ENCODE peak calls at places on chromosomes 4 and X, in seven cellular contexts. I is cardiac fibroblast; M is upper lobe of right lung; P is SK-N-SH; C is CD8-positive, alpha-beta memory T cell; L is left lung; D is GM12865. Z is an unnamed sample.

GRCh38 chr4:112321768-112322684 is 24.9 kb downstream of the ALPK1 start:
- DNase-seq in I (peak), M (no peak), P (peak), C (peak), L (peak), D (peak), Z (peak)

GRCh38 chr4:85701881-85702321 is 227.0 kb downstream of the ARHGAP24 start:
- DNase-seq in I (no peak), M (no peak), P (no peak), C (no peak), L (no peak), D (peak), Z (no peak)

GRCh38 chr4:726235-726787 is 20.7 kb downstream of the PCGF3 start:
- DNase-seq in I (peak), M (no peak), P (no peak), C (no peak), L (no peak), D (no peak), Z (no peak)

GRCh38 chr4:18103876-18104275 is 82.3 kb upstream of the LCORL start:
- DNase-seq in I (no peak), M (no peak), P (no peak), C (no peak), L (no peak), D (no peak), Z (no peak)

GRCh38 chr4:70829492-70829891 is 10.2 kb downstream of the GRSF1 start:
- DNase-seq in I (no peak), M (no peak), P (no peak), C (no peak), L (no peak), D (no peak), Z (no peak)

GRCh38 chr4:73343432-73343831 is 60.7 kb upstream of the ALB start:
- DNase-seq in I (no peak), M (no peak), P (no peak), C (no peak), L (no peak), D (no peak), Z (peak)

GRCh38 chr4:97252615-97253154 is 890.6 kb downstream of the STPG2 start:
- DNase-seq in I (no peak), M (no peak), P (no peak), C (no peak), L (no peak), D (no peak), Z (no peak)

GRCh38 chr4:186759990-186760389 is 36.3 kb upstream of the FAT1 start:
- DNase-seq in I (no peak), M (no peak), P (no peak), C (no peak), L (no peak), D (no peak), Z (no peak)

GRCh38 chr4:99859618-99860017 is 34.6 kb downstream of the LAMTOR3 start:
- DNase-seq in I (no peak), M (no peak), P (no peak), C (no peak), L (no peak), D (peak), Z (no peak)

GRCh38 chr4:110527156-110527555 is 51.2 kb downstream of the ENPEP start:
- DNase-seq in I (no peak), M (no peak), P (no peak), C (no peak), L (no peak), D (no peak), Z (no peak)

GRCh38 chr4:82744284-82744963 is 54.2 kb downstream of the SCD5 start:
- DNase-seq in I (no peak), M (no peak), P (no peak), C (no peak), L (peak), D (no peak), Z (no peak)

GRCh38 chr4:8188743-8189550 is 10.1 kb upstream of the SH3TC1 start:
- DNase-seq in I (peak), M (peak), P (no peak), C (no peak), L (peak), D (no peak), Z (no peak)

GRCh38 chr4:54228563-54229501 is at the start of gene PDGFRA:
- DNase-seq in I (peak), M (no peak), P (peak), C (no peak), L (peak), D (no peak), Z (no peak)

GRCh38 chr4:99817310-99817885 is 771 bp downstream of the DAPP1 start:
- DNase-seq in I (no peak), M (no peak), P (no peak), C (no peak), L (no peak), D (peak), Z (no peak)

GRCh38 chrX:103373581-103373980 is 2.8 kb upstream of the BEX3 start:
- DNase-seq in I (no peak), M (no peak), P (no peak), C (no peak), L (no peak), D (no peak), Z (no peak)

GRCh38 chrX:103378990-103379389 is 2.7 kb downstream of the BEX3 start:
- DNase-seq in I (no peak), M (no peak), P (no peak), C (no peak), L (no peak), D (no peak), Z (no peak)

GRCh38 chrX:103376979-103377324 is 614 bp downstream of the BEX3 start:
- DNase-seq in I (peak), M (no peak), P (peak), C (no peak), L (no peak), D (peak), Z (no peak)

GRCh38 chrX:103372886-103373285 is 3.5 kb upstream of the BEX3 start:
- DNase-seq in I (no peak), M (no peak), P (no peak), C (no peak), L (no peak), D (no peak), Z (no peak)

DNA sequence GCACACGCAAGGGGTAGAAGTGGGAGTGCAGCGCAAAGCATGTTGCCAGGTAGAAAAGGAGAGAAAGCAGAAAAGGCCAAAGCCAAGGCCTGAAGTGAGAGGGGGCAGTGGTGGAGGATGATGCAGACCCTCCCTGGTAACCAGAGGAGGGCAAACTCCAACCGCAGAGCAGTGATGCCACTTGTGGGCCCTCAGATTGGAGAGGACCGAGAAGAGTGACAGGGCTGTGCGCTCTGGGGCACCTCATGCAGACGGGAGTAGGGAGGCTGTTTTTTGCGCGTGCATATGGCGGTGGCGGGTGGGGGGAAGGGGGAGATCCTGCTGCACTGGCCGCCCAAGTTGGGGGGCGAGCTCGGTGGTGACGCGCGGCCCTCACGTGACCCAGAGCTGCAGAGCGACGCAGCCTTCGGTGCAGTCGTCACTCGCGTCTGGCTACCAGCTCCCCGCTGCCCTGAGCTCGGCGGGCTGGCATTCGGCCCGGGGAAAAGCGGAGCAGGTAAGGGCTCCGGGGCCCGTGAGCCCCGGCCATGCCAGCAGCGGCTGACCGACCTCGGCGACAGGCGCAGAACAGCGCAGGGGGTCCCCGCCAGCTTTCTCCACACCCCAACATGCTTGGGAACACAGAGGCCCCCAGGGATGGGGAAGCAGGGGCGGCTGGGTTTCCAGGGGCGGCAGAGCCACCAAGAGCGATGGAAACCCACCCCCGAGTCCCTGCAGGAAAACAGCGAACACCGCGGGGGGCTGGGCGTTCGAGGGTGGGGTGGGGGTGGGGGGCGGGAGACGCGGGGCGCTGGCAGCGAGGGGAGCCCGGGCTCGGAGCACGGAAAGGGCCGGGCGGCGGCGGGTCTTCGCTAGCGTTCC is at the start of gene BEX3:
- DNase-seq in I (peak), M (peak), P (peak), C (peak), L (peak), D (peak), Z (peak)
- H3K4me3 ChIP-seq in I (peak), M (peak), P (peak), C (no peak), L (peak), D (peak), Z (peak)

DNA sequence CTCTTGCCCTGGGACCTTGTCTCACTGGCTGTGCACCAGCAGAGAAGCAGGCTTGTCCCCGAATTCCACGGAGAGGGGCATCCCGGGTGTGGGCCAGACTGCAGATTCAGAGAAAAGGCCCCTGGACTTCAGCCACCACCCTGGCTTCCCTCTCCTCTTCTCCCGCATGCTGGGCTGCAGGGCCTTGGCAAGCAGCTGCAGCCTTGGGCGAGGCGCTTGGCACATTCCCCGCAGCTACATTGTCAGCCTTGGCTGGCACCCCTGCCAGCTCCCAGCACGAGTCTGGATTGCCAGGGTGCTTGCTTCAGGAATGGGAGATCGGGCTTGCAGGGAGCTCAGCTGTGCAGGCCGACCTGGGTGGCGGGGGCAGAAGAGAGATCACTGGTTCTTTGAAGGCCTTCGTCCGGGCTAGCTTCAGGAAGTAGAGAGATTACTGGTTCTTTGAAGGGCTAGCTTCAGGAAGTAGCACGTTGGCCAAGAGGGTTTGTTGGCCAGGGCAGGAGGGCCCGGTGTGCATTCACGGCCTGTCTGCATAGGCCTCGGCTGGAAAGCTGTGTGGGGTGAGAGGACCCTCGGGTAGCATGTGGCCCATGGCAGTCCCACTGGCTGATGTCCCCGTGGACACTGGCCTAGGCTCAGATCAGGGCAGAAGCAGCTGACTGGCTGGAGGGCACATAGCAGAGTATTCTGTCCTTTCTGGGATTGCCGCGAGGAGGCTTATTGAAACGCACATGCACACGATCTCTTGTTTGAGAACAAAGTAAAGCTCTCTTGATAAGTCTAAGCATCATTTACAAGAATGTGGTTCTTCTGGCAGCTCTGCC is 2.7 kb downstream of the ABCD1 start:
- DNase-seq in I (peak), M (peak), P (no peak), C (no peak), L (peak), D (peak), Z (peak)
- H3K4me3 ChIP-seq in I (peak), M (peak), P (peak), C (no peak), L (peak), D (peak), Z (no peak)

DNA sequence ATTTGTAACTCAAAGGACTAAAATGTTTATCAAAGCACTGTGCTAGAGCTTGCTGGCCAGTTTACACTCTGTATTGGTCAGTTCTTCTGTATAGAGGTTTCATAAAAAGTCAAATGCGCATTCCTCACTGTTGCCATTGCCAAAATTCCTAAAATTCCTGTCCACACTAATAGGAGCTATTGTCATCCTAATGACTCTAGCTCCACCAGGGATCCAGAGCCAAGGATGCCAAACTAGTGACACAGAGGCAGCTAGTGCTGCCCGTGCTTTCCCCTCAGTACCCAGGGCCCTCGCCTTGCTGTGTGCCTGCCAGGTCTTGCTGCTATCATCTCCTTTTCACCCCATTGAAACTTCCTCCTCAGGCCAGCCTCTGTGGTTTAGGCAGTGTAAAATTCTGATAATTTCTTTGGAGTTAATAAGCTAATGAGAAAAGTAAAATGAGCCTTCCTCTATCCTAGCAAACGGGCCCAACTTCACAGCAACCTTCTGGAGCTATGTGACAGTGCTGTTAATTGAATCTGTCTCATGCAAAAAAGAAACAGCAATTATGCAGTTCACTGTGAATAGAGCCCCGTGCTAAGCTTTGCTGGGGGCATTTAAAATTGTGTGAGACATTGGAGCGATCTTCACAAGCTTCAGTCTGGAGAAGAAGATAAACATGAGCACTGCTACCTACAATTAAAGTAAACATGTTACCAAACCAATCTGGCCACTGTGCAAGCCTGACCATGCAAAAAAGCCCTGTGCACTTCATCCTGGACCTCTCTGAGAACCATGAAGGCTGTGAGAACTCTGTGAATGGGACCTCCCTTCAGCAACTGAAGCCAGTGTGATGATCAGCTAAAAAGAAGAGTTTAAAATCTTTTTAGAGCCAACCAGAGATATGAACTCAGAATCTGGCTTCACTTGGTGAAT is 43.1 kb upstream of the FGF2 start:
- DNase-seq in I (peak), M (peak), P (no peak), C (no peak), L (peak), D (no peak), Z (no peak)
- H3K4me3 ChIP-seq in I (no peak), M (no peak), P (peak), C (no peak), L (no peak), D (no peak), Z (no peak)

GRCh38 chrX:101079736-101080135 is 1.1 kb downstream of the TMEM35A start:
- DNase-seq in I (no peak), M (no peak), P (no peak), C (no peak), L (no peak), D (no peak), Z (no peak)
- H3K4me3 ChIP-seq in I (peak), M (peak), P (peak), C (no peak), L (no peak), D (no peak), Z (no peak)

GRCh38 chrX:40177489-40177888 is 79.7 kb upstream of the BCOR start:
- DNase-seq in I (no peak), M (no peak), P (no peak), C (no peak), L (no peak), D (no peak), Z (no peak)
- H3K4me3 ChIP-seq in I (no peak), M (peak), P (no peak), C (peak), L (peak), D (peak), Z (no peak)

GRCh38 chrX:106168107-106168506 is at the start of gene PWWP3B:
- DNase-seq in I (peak), M (peak), P (no peak), C (no peak), L (peak), D (no peak), Z (peak)
- H3K4me3 ChIP-seq in I (no peak), M (peak), P (no peak), C (no peak), L (no peak), D (no peak), Z (no peak)

Z was measured in small intestine.